ENCODE peak calls at places on chromosomes 16 and 17, in eight cellular contexts. G is T47D; M is dorsolateral prefrontal cortex; U is HT1080; N is Kasumi-1; R is T-helper 17 cell; P is stimulated activated CD4-positive, alpha-beta T cell treated with anti-CD3 and anti-CD28 coated beads, Interleukin-1b, Interleukin-23, amount 100 ng/mL, for 1 hour; A is anterior cingulate cortex. Z is an unnamed sample.

GRCh38 chr17:81648707-81649085 is 7.6 kb downstream of the PDE6G start:
- DNase-seq in U (no peak), M (no peak), R (no peak), G (no peak), P (no peak), A (no peak), N (no peak), Z (no peak)

GRCh38 chr17:30950669-30951399 is 20.0 kb upstream of the RNF135 start:
- DNase-seq in M (no peak), G (no peak), U (peak; percentile 48), P (no peak), R (no peak), N (peak; percentile 26), A (no peak), Z (no peak)

GRCh38 chr17:78383725-78384471 is 5.4 kb downstream of the PGS1 start:
- DNase-seq in A (no peak), U (peak; percentile 95), M (no peak), N (peak; percentile 97), R (no peak), G (no peak), P (no peak), Z (no peak)

GRCh38 chr17:82399601-82400101 is 18.5 kb upstream of the HEXD start:
- DNase-seq in U (no peak), G (no peak), M (no peak), P (no peak), N (peak; percentile 23), R (no peak), A (no peak), Z (no peak)

GRCh38 chr17:81481011-81481799 is 31.4 kb downstream of the ACTG1 start:
- DNase-seq in P (peak; percentile 26), U (no peak), R (peak; percentile 60), A (peak; percentile 45), M (peak; percentile 79), G (no peak), N (peak; percentile 92), Z (no peak)

GRCh38 chr16:48123104-48123788 is 32.5 kb downstream of the ABCC12 start:
- DNase-seq in U (peak; percentile 99), P (no peak), G (no peak), N (no peak), A (no peak), R (no peak), M (no peak), Z (no peak)

GRCh38 chr17:31649302-31649701 is 209.7 kb downstream of the COPRS start:
- DNase-seq in N (no peak), U (no peak), M (no peak), G (no peak), R (no peak), A (no peak), P (no peak), Z (no peak)

GRCh38 chr16:58814348-58814801 is 80.3 kb upstream of the GOT2 start:
- DNase-seq in U (peak; percentile 32), P (no peak), M (peak; percentile 44), R (no peak), A (peak; percentile 14), G (peak; percentile 14), N (peak; percentile 67), Z (peak; percentile 60)

GRCh38 chr16:6484121-6484520 is 848.5 kb upstream of the RBFOX1 start:
- DNase-seq in G (no peak), M (peak; percentile 32), N (no peak), U (no peak), R (no peak), P (no peak), A (no peak), Z (no peak)

GRCh38 chr16:720507-720989 is 398 bp upstream of the ANTKMT start:
- DNase-seq in R (no peak), G (peak; percentile 53), P (no peak), A (peak; percentile 70), M (no peak), N (no peak), U (peak; percentile 83), Z (peak; percentile 77)